ENCODE peak calls at places on chromosomes 13 and 19, in four cellular contexts. Q is prostate gland, W is epithelial cell of esophagus, T is lung. C is an unnamed sample.

GRCh38 chr13:81197966-81198365 is 857.0 kb upstream of the SPRY2 start:
- DNase-seq in Q (no peak), W (no peak), T (no peak), C (no peak)

GRCh38 chr19:16216744-16217670 is 19.3 kb downstream of the AP1M1 start:
- DNase-seq in Q (no peak), W (no peak), T (no peak), C (no peak)

GRCh38 chr13:99916366-99917103 is 55.0 kb downstream of the ZIC5 start:
- DNase-seq in Q (peak; percentile 23), W (peak; percentile 81), T (no peak), C (peak; percentile 56)

GRCh38 chr13:22077205-22077683 is 406.4 kb downstream of the FGF9 start:
- DNase-seq in Q (no peak), W (no peak), T (no peak), C (no peak)

GRCh38 chr13:66358564-66358963 is 871.6 kb downstream of the PCDH9 start:
- DNase-seq in Q (no peak), W (no peak), T (no peak), C (no peak)

GRCh38 chr19:23802290-23802689 is 43.6 kb upstream of the ZNF681 start:
- DNase-seq in Q (no peak), W (no peak), T (no peak), C (no peak)

GRCh38 chr19:18768997-18769891 is 21.9 kb downstream of the COMP start:
- DNase-seq in Q (no peak), W (no peak), T (peak; percentile 74), C (no peak)

GRCh38 chr13:19927117-19927734 is 31.3 kb upstream of the ZMYM2 start:
- DNase-seq in Q (no peak), W (peak; percentile 66), T (no peak), C (peak; percentile 31)

GRCh38 chr19:55579766-55580621 is 654 bp downstream of the ZNF579 start:
- DNase-seq in Q (no peak), W (peak; percentile 22), T (no peak), C (no peak)

GRCh38 chr19:40614595-40615411 is 13.6 kb downstream of the LTBP4 start:
- DNase-seq in Q (peak; percentile 49), W (peak; percentile 96), T (peak; percentile 76), C (no peak)

GRCh38 chr13:53206455-53206854 is 177.8 kb downstream of the OLFM4 start:
- DNase-seq in Q (no peak), W (peak; percentile 8), T (no peak), C (no peak)

GRCh38 chr19:42850981-42851717 is 28.4 kb downstream of the PSG1 start:
- DNase-seq in Q (no peak), W (peak; percentile 96), T (no peak), C (no peak)

GRCh38 chr19:38975214-38975860 is at the start of gene FBXO17:
- DNase-seq in Q (peak; percentile 42), W (peak; percentile 49), T (peak; percentile 32), C (no peak)

GRCh38 chr13:112842931-112843391 is 126.1 kb upstream of the MCF2L start:
- DNase-seq in Q (no peak), W (no peak), T (no peak), C (no peak)

GRCh38 chr13:30679483-30680330 is 55.6 kb upstream of the ALOX5AP start:
- DNase-seq in Q (no peak), W (peak; percentile 43), T (no peak), C (no peak)

DNA sequence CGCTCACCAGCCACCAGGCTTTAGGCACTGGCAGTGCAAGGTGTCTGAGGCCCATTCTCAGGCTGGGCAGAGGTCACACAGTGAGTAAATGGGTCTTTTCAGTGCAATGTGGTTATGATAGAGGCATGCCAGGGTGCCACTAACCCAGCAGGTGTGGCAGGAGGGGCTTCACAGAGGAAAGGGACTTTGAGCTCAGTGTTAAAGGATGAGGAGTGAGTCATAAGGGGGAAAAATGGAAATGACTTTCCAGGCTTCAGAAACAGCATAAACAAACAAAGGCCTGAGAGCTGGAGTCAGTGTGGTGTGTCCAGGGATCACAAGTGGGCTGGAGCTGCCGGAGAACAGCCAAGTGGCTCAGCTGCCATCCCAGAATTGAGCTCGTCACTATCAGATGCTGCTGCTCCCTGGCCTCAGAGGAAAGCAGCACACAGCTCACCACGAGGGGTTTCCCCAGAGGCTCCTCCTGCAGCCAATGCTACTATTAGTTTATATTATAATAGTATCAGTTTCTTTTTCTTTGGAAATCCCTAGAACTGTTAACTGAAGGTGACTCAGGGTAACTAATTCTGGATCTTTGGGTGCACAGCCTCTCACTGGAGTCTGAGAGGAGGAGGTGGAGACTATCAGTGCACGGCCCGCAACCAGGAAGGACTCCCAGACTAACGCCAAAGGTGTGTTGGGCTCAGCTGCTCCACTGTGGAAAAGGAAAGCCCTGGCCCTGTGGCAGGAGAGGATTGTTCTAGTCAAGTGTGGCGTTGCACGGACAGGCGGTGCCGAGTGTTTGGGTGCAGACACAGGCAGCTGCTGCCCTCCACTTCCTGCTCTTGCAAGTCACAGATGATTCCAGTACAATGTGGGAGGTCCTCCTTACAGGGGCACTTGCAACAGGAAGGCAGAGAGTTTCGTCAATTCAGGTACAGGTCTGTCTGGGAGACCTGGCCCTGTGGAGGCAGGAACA is 39.5 kb downstream of the DHRS12 start:
- DNase-seq in Q (no peak), W (no peak), T (no peak), C (no peak)
- TF ChIP-seq CTCF in Q (no peak), W (no peak), T (no peak), C (no peak)

GRCh38 chr19:2984196-2984490 is 6.8 kb downstream of the TLE6 start:
- DNase-seq in Q (no peak), W (no peak), T (no peak), C (no peak)

GRCh38 chr19:2981898-2982297 is 4.5 kb downstream of the TLE6 start:
- DNase-seq in Q (no peak), W (no peak), T (no peak), C (no peak)

GRCh38 chr19:2982556-2982955 is 5.2 kb downstream of the TLE6 start:
- DNase-seq in Q (no peak), W (no peak), T (no peak), C (no peak)

GRCh38 chr19:2983351-2984195 is 6.2 kb downstream of the TLE6 start:
- DNase-seq in Q (peak; percentile 55), W (peak; percentile 65), T (no peak), C (no peak)

DNA sequence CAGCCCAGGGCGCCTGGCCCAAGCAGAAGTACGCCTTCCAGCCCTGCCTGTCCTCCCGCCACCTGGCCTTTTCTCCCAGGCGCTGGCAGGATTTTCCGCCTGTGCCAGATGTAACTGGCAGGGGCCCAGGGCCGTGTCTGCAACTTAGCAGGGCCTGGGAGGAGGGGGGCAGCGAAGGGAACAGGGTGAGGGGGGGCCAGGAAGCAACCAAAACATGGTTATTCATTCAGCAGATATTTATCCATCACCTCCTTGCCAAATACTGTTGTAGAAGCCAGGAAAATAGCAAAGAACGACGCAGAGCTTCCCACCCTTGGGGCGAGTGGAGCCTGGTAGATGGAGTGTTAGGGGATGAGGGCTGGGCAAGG is 5.6 kb downstream of the TLE6 start:
- DNase-seq in Q (peak; percentile 92), W (peak; percentile 79), T (peak; percentile 71), C (peak; percentile 19)
- H3K4me3 ChIP-seq in Q (no peak overlapping the region), W (no peak overlapping the region), T (no peak overlapping the region), C (no peak overlapping the region)

GRCh38 chr19:32098953-32099352 is 246.5 kb upstream of the ZNF507 start:
- DNase-seq in Q (no peak), W (no peak), T (no peak), C (no peak)

GRCh38 chr19:32101206-32101605 is 244.2 kb upstream of the ZNF507 start:
- DNase-seq in Q (no peak), W (no peak), T (no peak), C (no peak)

GRCh38 chr19:32104465-32105235 is 240.8 kb upstream of the ZNF507 start:
- DNase-seq in Q (peak; percentile 50), W (no peak), T (no peak), C (no peak)
- TF ChIP-seq CTCF in Q (no peak), W (no peak), T (no peak), C (no peak)

DNA sequence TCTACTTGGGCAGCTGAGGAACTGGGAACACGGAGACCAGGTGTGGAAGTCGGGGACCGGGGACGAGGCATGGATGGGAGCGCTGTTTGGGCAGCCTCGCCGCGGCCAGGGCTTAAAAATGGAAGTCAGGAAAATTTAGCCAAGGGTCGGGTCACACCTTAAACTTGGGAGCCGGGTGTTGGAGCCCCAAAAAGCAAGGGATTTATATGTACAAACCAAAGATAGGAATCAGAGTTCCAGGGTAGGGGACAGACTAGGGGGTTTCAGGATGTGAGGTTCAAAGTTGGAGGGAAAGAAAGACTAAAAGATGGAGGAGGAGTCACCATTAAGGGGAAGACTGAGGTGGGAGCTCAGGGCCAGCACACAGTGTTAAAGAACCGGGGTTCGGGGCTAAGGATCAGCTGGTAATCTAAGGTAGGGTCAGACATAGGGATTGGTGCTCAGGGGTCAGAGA is 530 bp downstream of the FOXA3 start:
- DNase-seq in Q (no peak), W (no peak), T (no peak), C (no peak)
- H3K4me3 ChIP-seq in Q (no peak overlapping the region), W (no peak overlapping the region), T (no peak overlapping the region), C (no peak overlapping the region)

GRCh38 chr13:71285700-71286099 is 581.3 kb downstream of the DACH1 start:
- DNase-seq in Q (no peak), W (peak; percentile 4), T (no peak), C (no peak)
- TF ChIP-seq CTCF in Q (no peak), W (peak; percentile 17), T (no peak), C (no peak)

DNA sequence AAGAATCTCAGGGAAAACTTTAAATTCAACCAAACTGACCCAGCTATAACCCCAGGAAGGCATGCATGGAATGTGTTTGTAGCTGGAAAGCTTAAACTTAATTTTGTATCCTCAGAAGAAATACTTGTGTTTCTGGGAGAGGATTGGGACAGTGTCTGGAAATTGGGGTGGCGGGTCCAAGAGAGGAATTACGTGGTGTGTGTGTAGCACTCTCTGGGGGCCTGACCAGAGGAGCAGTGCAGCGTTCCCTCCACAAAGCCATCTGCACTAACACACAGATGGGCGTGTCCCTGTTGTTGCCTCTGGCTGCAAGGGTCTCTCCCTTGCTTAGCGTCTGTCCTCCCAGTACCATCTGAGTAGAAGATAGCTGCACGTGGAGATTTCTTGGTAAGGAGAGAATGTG is 6.4 kb downstream of the GARRE1 start:
- DNase-seq in Q (no peak), W (no peak), T (no peak), C (no peak)
- H3K4me3 ChIP-seq in Q (no peak overlapping the region), W (no peak overlapping the region), T (no peak overlapping the region), C (no peak overlapping the region)